ENCODE peak calls at places on chromosomes 6 and 20, in ten cellular contexts. O is tibial artery; R is psoas muscle; K is ascending aorta; H is suprapubic skin; U is fibroblast of lung; Q is Karpas-422; J is CD8-positive, alpha-beta memory T cell; X is H9; M is A549. L is an unnamed sample.

GRCh38 chr20:59743767-59744485 is 139.6 kb downstream of the PHACTR3 start:
- DNase-seq in R (no peak), K (no peak), U (no peak), J (no peak), M (peak; percentile 27), X (peak; percentile 83), H (no peak), O (no peak), Q (peak; percentile 77), L (no peak)

GRCh38 chr6:170497845-170498281 is 55.2 kb downstream of the PSMB1 start:
- DNase-seq in X (peak; percentile 86), J (no peak), U (no peak), O (no peak), K (no peak), M (no peak), R (no peak), H (no peak), Q (no peak), L (peak; percentile 69)

GRCh38 chr20:59214083-59214482 is 50.5 kb downstream of the ZNF831 start:
- DNase-seq in X (no peak), M (no peak), U (no peak), H (no peak), K (no peak), R (no peak), Q (no peak), J (no peak), O (no peak), L (no peak)

GRCh38 chr6:107115695-107116327 is 496 bp upstream of the BEND3 start:
- DNase-seq in R (peak; percentile 27), M (peak; percentile 61), K (no peak), J (peak; percentile 21), H (no peak), O (no peak), U (no peak), X (peak; percentile 81), Q (peak; percentile 96), L (peak; percentile 83)

GRCh38 chr6:91704531-91704930 is 1117.7 kb upstream of the MAP3K7 start:
- DNase-seq in J (no peak), Q (no peak), U (peak; percentile 47), O (no peak), K (no peak), H (no peak), R (no peak), M (no peak), X (no peak), L (no peak)

GRCh38 chr20:8647868-8648495 is 420.9 kb upstream of the PLCB4 start:
- DNase-seq in R (peak; percentile 17), O (no peak), U (no peak), X (no peak), Q (no peak), H (no peak), M (no peak), J (no peak), K (no peak), L (no peak)

GRCh38 chr6:74409447-74409846 is 713.4 kb downstream of the CD109 start:
- DNase-seq in K (no peak), Q (peak; percentile 42), O (no peak), U (peak; percentile 86), X (no peak), H (no peak), R (no peak), J (no peak), M (peak; percentile 55), L (peak; percentile 71)

GRCh38 chr6:169411296-169411695 is 157.7 kb upstream of the THBS2 start:
- DNase-seq in H (no peak), K (no peak), X (no peak), M (no peak), U (no peak), R (no peak), O (no peak), J (no peak), Q (no peak), L (no peak)

GRCh38 chr6:101226677-101227135 is 166.8 kb upstream of the GRIK2 start:
- DNase-seq in R (no peak), M (peak; percentile 55), X (peak; percentile 90), O (no peak), U (no peak), Q (peak; percentile 72), K (no peak), H (no peak), J (no peak), L (peak; percentile 39)

GRCh38 chr20:8515810-8516435 is 383.9 kb downstream of the PLCB1 start:
- DNase-seq in R (no peak), Q (no peak), U (no peak), K (no peak), H (no peak), O (no peak), M (no peak), J (no peak), X (no peak), L (no peak)

GRCh38 chr6:127053032-127053908 is 65.2 kb upstream of the RSPO3 start:
- DNase-seq in Q (no peak), M (no peak), R (no peak), K (no peak), U (no peak), X (no peak), H (no peak), J (no peak), O (no peak), L (no peak)

GRCh38 chr6:30074331-30075093 is 1.1 kb downstream of the RNF39 start:
- DNase-seq in O (no peak), H (no peak), Q (no peak), U (peak; percentile 10), R (no peak), X (peak; percentile 82), J (no peak), K (no peak), M (no peak), L (peak; percentile 53)

DNA sequence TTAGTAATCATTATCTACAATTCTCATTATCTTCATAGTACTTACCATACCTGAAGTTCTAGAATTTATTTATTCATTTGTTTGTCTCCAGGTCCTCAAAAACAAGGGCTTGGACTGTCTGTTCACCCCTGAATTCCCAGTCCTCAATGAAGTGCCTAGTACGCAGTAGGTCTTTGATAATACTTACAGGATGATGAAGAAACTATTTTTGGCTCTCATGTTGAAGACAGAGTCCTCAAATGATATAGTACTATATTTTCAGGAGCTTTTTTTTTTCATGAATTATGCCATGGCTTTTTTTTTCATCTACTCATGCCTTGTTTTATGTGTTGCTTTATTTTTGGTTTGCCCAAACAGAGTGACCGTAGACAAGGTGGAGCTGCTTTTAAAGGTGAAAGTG is 66.5 kb downstream of the NDUFAF5 start:
- DNase-seq in K (no peak), X (no peak), J (no peak), O (no peak), R (no peak), U (no peak), Q (no peak), M (no peak), H (no peak), L (no peak)
- H3K27ac ChIP-seq in K (no peak overlapping the region), X (no peak overlapping the region), J (no peak overlapping the region), O (peak overlapping the region; percentile 45), R (peak overlapping the region; percentile 27), U (no peak overlapping the region), Q (no peak overlapping the region), M (no peak overlapping the region), H (no peak overlapping the region), L (no peak overlapping the region)

GRCh38 chr20:1466211-1467081 is at the start of gene NSFL1C:
- DNase-seq in X (peak; percentile 96), O (peak; percentile 97), M (peak; percentile 97), J (peak; percentile 98), H (peak; percentile 95), K (peak; percentile 78), Q (peak; percentile 97), U (peak; percentile 94), R (peak; percentile 97), L (peak; percentile 94)
- H3K4me1 ChIP-seq in X (no peaks in the 10 kb centered on the region), O (peaks cover 58% of the 10 kb centered on the region), M (peaks cover 37% of the 10 kb centered on the region), J (peaks cover 35% of the 10 kb centered on the region), H (peaks cover 66% of the 10 kb centered on the region), K (peaks cover 35% of the 10 kb centered on the region), Q (peaks cover 36% of the 10 kb centered on the region), U (peaks cover 8% of the 10 kb centered on the region), R (peaks cover 27% of the 10 kb centered on the region), L (peaks cover 2% of the 10 kb centered on the region)

GRCh38 chr6:130980310-130981032 is 82.6 kb downstream of the EPB41L2 start:
- DNase-seq in K (no peak), J (peak; percentile 7), O (no peak), R (no peak), U (no peak), H (no peak), M (no peak), Q (no peak), X (no peak), L (no peak)

GRCh38 chr6:130981409-130981808 is 81.6 kb downstream of the EPB41L2 start:
- DNase-seq in X (no peak), O (no peak), K (no peak), M (no peak), Q (no peak), J (no peak), U (peak; percentile 90), H (no peak), R (no peak), L (peak; percentile 57)

GRCh38 chr6:130975325-130975724 is 87.7 kb downstream of the EPB41L2 start:
- DNase-seq in J (no peak), R (no peak), O (no peak), M (no peak), K (no peak), H (no peak), U (peak; percentile 31), Q (no peak), X (no peak), L (no peak)

GRCh38 chr6:130978660-130979396 is 84.2 kb downstream of the EPB41L2 start:
- DNase-seq in H (no peak), U (no peak), K (no peak), X (no peak), O (no peak), J (no peak), M (no peak), R (no peak), Q (no peak), L (no peak)

GRCh38 chr6:130978180-130978579 is 84.9 kb downstream of the EPB41L2 start:
- DNase-seq in M (no peak), H (no peak), X (no peak), J (no peak), U (no peak), R (no peak), K (no peak), O (no peak), Q (no peak), L (no peak)
- H3K27ac ChIP-seq in M (no peak overlapping the region), H (no peak overlapping the region), X (no peak overlapping the region), J (no peak overlapping the region), U (no peak overlapping the region), R (no peak overlapping the region), K (no peak overlapping the region), O (no peak overlapping the region), Q (no peak overlapping the region), L (no peak overlapping the region)

DNA sequence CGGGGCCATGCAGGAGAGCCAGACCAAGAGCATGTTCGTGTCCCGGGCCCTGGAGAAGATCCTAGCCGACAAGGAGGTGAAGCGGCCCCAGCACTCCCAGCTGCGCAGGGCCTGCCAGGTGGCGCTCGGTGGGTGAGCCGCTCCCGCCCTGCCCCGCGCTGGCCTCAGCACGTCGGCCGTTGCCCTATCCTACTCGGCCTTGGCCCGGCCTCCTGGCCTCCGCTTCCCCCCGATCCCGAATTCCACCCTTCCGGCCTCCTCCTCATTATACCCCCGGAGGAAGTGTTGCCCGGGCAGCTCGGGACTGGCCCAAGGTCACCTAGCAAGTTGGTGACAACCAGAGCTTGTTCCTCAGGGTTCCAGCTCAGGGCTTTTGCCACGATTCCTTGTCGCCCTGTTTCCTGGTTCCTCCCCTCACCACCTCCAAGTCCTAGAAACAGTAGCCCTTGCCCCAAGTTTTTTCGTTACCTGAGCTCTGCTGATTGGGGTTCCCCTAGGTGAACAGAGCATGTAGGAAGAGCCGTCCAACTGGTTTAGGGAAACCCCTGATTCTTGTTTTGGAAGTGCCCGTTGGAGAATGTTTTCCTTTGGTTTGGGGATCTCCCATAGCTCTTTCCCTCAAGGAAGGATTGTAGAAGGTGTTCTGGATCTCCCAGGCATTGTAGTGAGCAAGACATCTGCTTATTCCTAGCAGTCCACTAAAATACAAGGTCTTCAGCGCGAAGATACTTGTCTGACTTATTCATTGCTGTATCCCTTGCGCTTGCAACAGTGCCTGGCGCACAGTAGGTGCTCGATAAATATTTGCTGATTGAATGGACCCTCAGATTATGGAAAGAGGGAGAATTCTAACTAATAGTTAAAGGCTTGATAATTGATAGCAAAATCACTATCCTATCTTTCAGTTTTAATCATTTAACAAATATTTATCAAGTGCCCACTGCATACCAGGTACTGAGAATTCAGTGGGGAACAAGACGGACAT is 664 bp downstream of the ARFGEF2 start:
- DNase-seq in J (no peak), O (no peak), X (no peak), R (peak; percentile 55), M (peak; percentile 58), H (peak; percentile 74), Q (peak; percentile 60), U (peak; percentile 42), K (no peak), L (peak; percentile 74)
- H3K4me1 ChIP-seq in J (peaks cover 27% of the 10 kb centered on the region), O (peaks cover 44% of the 10 kb centered on the region), X (peaks cover 2% of the 10 kb centered on the region), R (peaks cover 39% of the 10 kb centered on the region), M (peaks cover 22% of the 10 kb centered on the region), H (peaks cover 54% of the 10 kb centered on the region), Q (peaks cover 45% of the 10 kb centered on the region), U (no peaks in the 10 kb centered on the region), K (peaks cover 31% of the 10 kb centered on the region), L (peaks cover 25% of the 10 kb centered on the region)